ENCODE peak calls at places on chromosome 21, in four cellular contexts. L is uterus, N is NCI-H1105, H is C1 segment of cervical spinal cord. O is an unnamed sample.
A peak's percentile ranks its signal among the peaks of the same experiment; 100 is the strongest.

GRCh38 chr21:27261676-27262075 is 294.8 kb upstream of the ADAMTS5 start:
- DNase-seq in N (no peak), H (no peak), L (no peak), O (no peak)

GRCh38 chr21:37071561-37072238 is 1.2 kb downstream of the PIGP start:
- DNase-seq in N (no peak), L (peak; percentile 71), H (peak; percentile 42), O (peak; percentile 58)

GRCh38 chr21:26732442-26733221 is 112.6 kb downstream of the ADAMTS1 start:
- DNase-seq in H (no peak), L (peak; percentile 40), N (no peak), O (peak; percentile 33)

GRCh38 chr21:42651515-42652401 is 1.7 kb upstream of the PDE9A start:
- DNase-seq in N (no peak), L (no peak), H (no peak), O (no peak)

GRCh38 chr21:39564200-39564599 is 48.5 kb upstream of the B3GALT5 start:
- DNase-seq in L (no peak), H (peak; percentile 78), N (peak; percentile 72), O (no peak)

GRCh38 chr21:46005481-46005881 is 23.9 kb downstream of the COL6A1 start:
- DNase-seq in L (peak; percentile 18), N (no peak), H (no peak), O (no peak)

GRCh38 chr21:42542196-42542595 is 28.5 kb downstream of the SLC37A1 start:
- DNase-seq in L (no peak), N (no peak), H (no peak), O (no peak)

GRCh38 chr21:42264245-42265195 is 45.6 kb downstream of the ABCG1 start:
- DNase-seq in L (no peak), H (no peak), N (no peak), O (no peak)

GRCh38 chr21:46060596-46061061 is 37.3 kb upstream of the COL6A2 start:
- DNase-seq in H (no peak), N (no peak), L (peak; percentile 93), O (peak; percentile 66)

GRCh38 chr21:36028127-36029069 is 31.9 kb downstream of the SETD4 start:
- DNase-seq in H (peak; percentile 36), N (peak; percentile 74), L (peak; percentile 69), O (peak; percentile 51)

GRCh38 chr21:46661211-46661625 is 25.7 kb downstream of the PRMT2 start:
- DNase-seq in N (no peak), L (peak; percentile 55), H (peak; percentile 46), O (peak; percentile 23)

GRCh38 chr21:14797543-14797942 is 251.4 kb upstream of the SAMSN1 start:
- DNase-seq in N (no peak), L (no peak), H (no peak), O (no peak)

GRCh38 chr21:45449658-45450502 is 44.9 kb downstream of the COL18A1 start:
- DNase-seq in H (no peak), L (no peak), N (no peak), O (no peak)

GRCh38 chr21:29741761-29742160 is 198.0 kb downstream of the GRIK1 start:
- DNase-seq in H (no peak), N (no peak), L (no peak), O (no peak)

GRCh38 chr21:36065497-36066036 is 4.3 kb upstream of the CBR1 start:
- DNase-seq in N (no peak), L (no peak), H (no peak), O (no peak)

GRCh38 chr21:28252923-28253322 is 739.8 kb downstream of the LTN1 start:
- DNase-seq in L (no peak), N (no peak), H (no peak), O (no peak)

GRCh38 chr21:42503711-42504110 is 7.7 kb upstream of the RSPH1 start:
- DNase-seq in L (no peak), H (no peak), N (no peak), O (no peak)

GRCh38 chr21:39314155-39315027 is 959 bp upstream of the BRWD1 start:
- DNase-seq in N (peak; percentile 40), H (peak; percentile 71), L (peak; percentile 35), O (no peak)

GRCh38 chr21:43640437-43640836 is 18.9 kb downstream of the HSF2BP start:
- DNase-seq in H (no peak), L (no peak), N (no peak), O (no peak)

GRCh38 chr21:25458484-25458883 is 148.8 kb downstream of the MRPL39 start:
- DNase-seq in N (no peak), L (no peak), H (no peak), O (no peak)

GRCh38 chr21:41706678-41707077 is 60.2 kb downstream of the RIPK4 start:
- DNase-seq in N (no peak), H (no peak), L (no peak), O (no peak)

GRCh38 chr21:35529141-35529863 is 480.2 kb upstream of the RUNX1 start:
- DNase-seq in L (no peak), H (no peak), N (no peak), O (no peak)

GRCh38 chr21:42466700-42467612 is 29.1 kb downstream of the RSPH1 start:
- DNase-seq in H (no peak), L (no peak), N (no peak), O (no peak)

GRCh38 chr21:45256021-45256911 is 31.4 kb downstream of the POFUT2 start:
- DNase-seq in L (no peak), N (no peak), H (no peak), O (no peak)

GRCh38 chr21:34276711-34277425 is 86.9 kb upstream of the KCNE2 start:
- DNase-seq in N (no peak), L (no peak), H (no peak), O (no peak)

GRCh38 chr21:37511848-37512247 is 145.3 kb downstream of the DYRK1A start:
- DNase-seq in L (no peak), N (no peak), H (no peak), O (no peak)

O was measured in tibial nerve.